ENCODE peak calls at places on chromosomes 13 and 19, in nine cellular contexts. P, N, A, M, X, W, S, I and B are unnamed samples. For H3K4me1, the result is how much of the 10 kb centered on the place peaks cover.

GRCh38 chr13:113845055-113845454 is 18.8 kb downstream of the GAS6 start:
- DNase-seq in P (peak), N (no peak), A (no peak), M (no peak), X (no peak), W (no peak), S (peak), I (no peak), B (no peak)

GRCh38 chr13:93217701-93218100 is 8.9 kb upstream of the GPC6 start:
- DNase-seq in P (no peak), N (no peak), A (no peak), M (no peak), X (no peak), W (no peak), S (no peak), I (no peak), B (no peak)

GRCh38 chr13:98254541-98254940 is 77.5 kb upstream of the RNF113B start:
- DNase-seq in P (no peak), N (no peak), A (no peak), M (no peak), X (no peak), W (no peak), S (no peak), I (no peak), B (no peak)

GRCh38 chr19:35442091-35442490 is 6.0 kb upstream of the FFAR2 start:
- DNase-seq in P (no peak), N (no peak), A (no peak), M (no peak), X (no peak), W (peak), S (no peak), I (no peak), B (no peak)

GRCh38 chr19:610071-610800 is 20.6 kb downstream of the HCN2 start:
- DNase-seq in P (no peak), N (no peak), A (no peak), M (no peak), X (no peak), W (no peak), S (no peak), I (peak), B (no peak)

GRCh38 chr19:2412449-2412848 is 14.9 kb downstream of the TIMM13 start:
- DNase-seq in P (no peak), N (no peak), A (no peak), M (no peak), X (no peak), W (no peak), S (no peak), I (no peak), B (no peak)

GRCh38 chr13:113560645-113561416 is 23.7 kb upstream of the TFDP1 start:
- DNase-seq in P (no peak), N (no peak), A (no peak), M (no peak), X (no peak), W (no peak), S (peak), I (peak), B (no peak)

GRCh38 chr13:83340170-83340569 is 542.1 kb downstream of the SLITRK1 start:
- DNase-seq in P (no peak), N (no peak), A (no peak), M (no peak), X (no peak), W (no peak), S (no peak), I (no peak), B (no peak)

GRCh38 chr13:41075034-41075433 is 13.7 kb downstream of the WBP4 start:
- DNase-seq in P (no peak), N (no peak), A (peak), M (peak), X (peak), W (no peak), S (no peak), I (no peak), B (no peak)

GRCh38 chr13:109974354-109974753 is 188.0 kb upstream of the IRS2 start:
- DNase-seq in P (no peak), N (no peak), A (no peak), M (no peak), X (no peak), W (no peak), S (no peak), I (no peak), B (no peak)

GRCh38 chr13:73608731-73609485 is 525.3 kb downstream of the KLF12 start:
- DNase-seq in P (no peak), N (no peak), A (no peak), M (no peak), X (no peak), W (no peak), S (no peak), I (no peak), B (no peak)

GRCh38 chr19:1856698-1857603 is 6.4 kb downstream of the KLF16 start:
- DNase-seq in P (peak), N (peak), A (peak), M (peak), X (peak), W (peak), S (peak), I (peak), B (peak)

GRCh38 chr13:102558029-102558428 is 38.8 kb upstream of the TPP2 start:
- DNase-seq in P (no peak), N (no peak), A (no peak), M (no peak), X (no peak), W (no peak), S (no peak), I (no peak), B (no peak)

GRCh38 chr19:13955662-13956364 is 3.5 kb downstream of the DCAF15 start:
- DNase-seq in P (no peak), N (peak), A (no peak), M (no peak), X (no peak), W (no peak), S (no peak), I (no peak), B (no peak)

GRCh38 chr19:42421591-42422031 is 5.6 kb downstream of the LIPE start:
- DNase-seq in P (no peak), N (peak), A (no peak), M (no peak), X (peak), W (peak), S (no peak), I (no peak), B (peak)

GRCh38 chr19:53057904-53058579 is 13.5 kb downstream of the ERVV-2 start:
- DNase-seq in P (peak), N (peak), A (no peak), M (peak), X (peak), W (no peak), S (no peak), I (peak), B (peak)

GRCh38 chr13:74573654-74574053 is 439.4 kb upstream of the KLF12 start:
- DNase-seq in P (peak), N (no peak), A (no peak), M (peak), X (no peak), W (peak), S (no peak), I (peak), B (peak)

GRCh38 chr19:1904385-1905070 is 671 bp upstream of the ADAT3 start:
- DNase-seq in P (no peak), N (peak), A (no peak), M (peak), X (peak), W (no peak), S (peak), I (no peak), B (no peak)

GRCh38 chr19:16628984-16629691 is 1.1 kb upstream of the MED26 start:
- DNase-seq in P (peak), N (peak), A (no peak), M (no peak), X (no peak), W (peak), S (no peak), I (peak), B (no peak)

GRCh38 chr19:58522709-58523108 is 3.1 kb upstream of the ZBTB45 start:
- DNase-seq in P (no peak), N (no peak), A (no peak), M (no peak), X (no peak), W (no peak), S (no peak), I (no peak), B (no peak)

GRCh38 chr13:62482351-62482750 is 1066.7 kb upstream of the PCDH20 start:
- DNase-seq in P (no peak), N (no peak), A (no peak), M (no peak), X (peak), W (no peak), S (no peak), I (no peak), B (no peak)

GRCh38 chr19:33558846-33559245 is 37.3 kb upstream of the PEPD start:
- DNase-seq in P (no peak), N (no peak), A (no peak), M (no peak), X (no peak), W (no peak), S (peak), I (no peak), B (no peak)

GRCh38 chr13:61700663-61701062 is 285.0 kb upstream of the PCDH20 start:
- DNase-seq in P (no peak), N (no peak), A (no peak), M (no peak), X (no peak), W (no peak), S (no peak), I (no peak), B (no peak)

GRCh38 chr19:3407556-3408516 is 41.5 kb downstream of the NFIC start:
- DNase-seq in P (peak), N (peak), A (no peak), M (no peak), X (no peak), W (peak), S (no peak), I (peak), B (peak)

GRCh38 chr13:41029629-41030028 is 10.5 kb upstream of the ELF1 start:
- DNase-seq in P (no peak), N (no peak), A (no peak), M (peak), X (peak), W (no peak), S (no peak), I (no peak), B (no peak)

GRCh38 chr19:459724-460511 is 915 bp downstream of the SHC2 start:
- DNase-seq in P (peak), N (peak), A (peak), M (peak), X (peak), W (peak), S (peak), I (peak), B (peak)

GRCh38 chr13:65133094-65133493 is 2097.0 kb downstream of the PCDH9 start:
- DNase-seq in P (no peak), N (no peak), A (no peak), M (peak), X (peak), W (no peak), S (no peak), I (no peak), B (no peak)

GRCh38 chr13:101429733-101430132 is 13.4 kb upstream of the NALCN start:
- DNase-seq in P (no peak), N (no peak), A (no peak), M (no peak), X (no peak), W (no peak), S (no peak), I (no peak), B (no peak)

GRCh38 chr13:40192516-40193257 is 473.8 kb downstream of the FOXO1 start:
- DNase-seq in P (no peak), N (peak), A (no peak), M (no peak), X (no peak), W (no peak), S (no peak), I (no peak), B (no peak)

GRCh38 chr19:7371001-7371400 is 22.3 kb downstream of the ARHGEF18 start:
- DNase-seq in P (no peak), N (no peak), A (no peak), M (no peak), X (no peak), W (no peak), S (no peak), I (no peak), B (no peak)

GRCh38 chr13:23497186-23497585 is 63.7 kb upstream of the SACS start:
- DNase-seq in P (no peak), N (no peak), A (no peak), M (no peak), X (no peak), W (no peak), S (no peak), I (no peak), B (no peak)
- TF ChIP-seq CTCF in P (no peak), N (no peak), A (no peak), M (no peak), X (no peak), W (no peak), S (no peak), I (no peak), B (no peak)

GRCh38 chr13:46385946-46386345 is 1.1 kb downstream of the RUBCNL start:
- DNase-seq in P (no peak), N (no peak), A (no peak), M (peak), X (no peak), W (no peak), S (no peak), I (no peak), B (no peak)
- H3K4me3 ChIP-seq in P (peak), N (peak), A (no peak), M (peak), X (no peak), W (peak), S (peak), I (peak), B (no peak)

DNA sequence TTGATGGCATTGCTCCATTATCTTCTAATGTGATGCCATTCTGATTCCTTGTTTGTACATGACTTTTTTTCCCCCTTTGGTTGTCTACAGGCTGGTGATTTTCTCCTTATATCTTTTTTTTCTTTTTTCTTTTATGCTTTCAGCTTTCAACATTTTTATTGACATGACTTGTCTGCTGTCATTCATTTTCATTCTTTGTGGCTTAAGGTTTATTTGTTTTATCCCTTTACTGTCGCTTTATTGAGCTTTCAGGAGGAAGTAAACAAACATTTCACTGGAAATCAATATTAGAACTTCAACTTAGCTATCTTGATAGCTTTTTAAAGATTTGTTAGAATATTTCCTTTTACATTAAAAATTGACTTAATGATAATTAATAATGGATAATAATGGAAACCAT is 9.7 kb downstream of the ITM2B start:
- DNase-seq in P (no peak), N (no peak), A (no peak), M (no peak), X (no peak), W (no peak), S (no peak), I (no peak), B (no peak)
- H3K4me1 ChIP-seq in P (half or more), N (under half), A (half or more), M (under half), X (under half), W (under half), S (under half), I (under half), B (under half)

GRCh38 chr19:15238639-15239155 is 6.4 kb upstream of the EPHX3 start:
- DNase-seq in P (no peak), N (no peak), A (no peak), M (no peak), X (no peak), W (no peak), S (no peak), I (no peak), B (peak)
- TF ChIP-seq CTCF in P (peak), N (peak), A (no peak), M (no peak), X (no peak), W (no peak), S (no peak), I (no peak), B (no peak)

GRCh38 chr13:60165391-60166099 is 1.8 kb upstream of the DIAPH3 start:
- DNase-seq in P (no peak), N (no peak), A (no peak), M (no peak), X (no peak), W (no peak), S (no peak), I (no peak), B (no peak)
- H3K4me3 ChIP-seq in P (peak), N (peak), A (no peak), M (peak), X (no peak), W (no peak), S (no peak), I (no peak), B (no peak)

GRCh38 chr19:40600086-40600917 is 867 bp upstream of the LTBP4 start:
- DNase-seq in P (peak), N (peak), A (no peak), M (peak), X (no peak), W (peak), S (no peak), I (no peak), B (peak)
- H3K4me1 ChIP-seq in P (half or more), N (under half), A (half or more), M (under half), X (under half), W (under half), S (under half), I (under half), B (half or more)

DNA sequence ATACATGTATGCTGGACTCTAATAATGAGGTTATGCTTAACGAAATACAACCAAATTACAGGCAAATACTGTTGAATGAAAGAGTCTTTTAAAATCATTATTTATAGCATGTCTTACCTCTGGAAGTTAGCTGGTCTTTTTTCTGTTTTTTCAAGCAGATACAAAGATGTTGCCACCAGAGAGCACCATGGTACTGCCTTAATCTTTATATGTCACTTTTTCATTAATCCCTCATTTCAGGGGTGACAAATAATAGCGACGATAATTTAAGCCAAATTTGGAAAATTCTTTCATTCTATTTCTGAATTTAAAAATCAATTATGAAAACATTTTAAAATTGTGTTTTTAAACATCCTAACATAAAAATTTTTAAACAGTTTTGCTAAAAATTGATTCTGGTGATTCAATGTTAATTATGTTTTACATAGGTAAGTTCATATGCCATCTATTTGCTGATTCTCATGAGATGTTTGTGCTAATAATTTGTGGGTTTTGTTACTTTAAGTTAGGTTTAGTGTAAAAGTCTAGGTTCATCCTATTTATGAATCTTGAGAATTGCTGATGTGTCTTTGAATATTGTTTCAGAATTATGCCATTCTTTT is 379.3 kb upstream of the SGCG start:
- DNase-seq in P (no peak), N (no peak), A (no peak), M (peak), X (no peak), W (no peak), S (no peak), I (peak), B (no peak)
- TF ChIP-seq CTCF in P (peak), N (no peak), A (no peak), M (peak), X (peak), W (peak), S (peak), I (peak), B (peak)

GRCh38 chr19:18328340-18329034 is 5.6 kb upstream of the LSM4 start:
- DNase-seq in P (peak), N (peak), A (peak), M (peak), X (peak), W (peak), S (peak), I (peak), B (peak)
- H3K4me3 ChIP-seq in P (peak), N (peak), A (peak), M (peak), X (peak), W (peak), S (peak), I (no peak), B (no peak)

DNA sequence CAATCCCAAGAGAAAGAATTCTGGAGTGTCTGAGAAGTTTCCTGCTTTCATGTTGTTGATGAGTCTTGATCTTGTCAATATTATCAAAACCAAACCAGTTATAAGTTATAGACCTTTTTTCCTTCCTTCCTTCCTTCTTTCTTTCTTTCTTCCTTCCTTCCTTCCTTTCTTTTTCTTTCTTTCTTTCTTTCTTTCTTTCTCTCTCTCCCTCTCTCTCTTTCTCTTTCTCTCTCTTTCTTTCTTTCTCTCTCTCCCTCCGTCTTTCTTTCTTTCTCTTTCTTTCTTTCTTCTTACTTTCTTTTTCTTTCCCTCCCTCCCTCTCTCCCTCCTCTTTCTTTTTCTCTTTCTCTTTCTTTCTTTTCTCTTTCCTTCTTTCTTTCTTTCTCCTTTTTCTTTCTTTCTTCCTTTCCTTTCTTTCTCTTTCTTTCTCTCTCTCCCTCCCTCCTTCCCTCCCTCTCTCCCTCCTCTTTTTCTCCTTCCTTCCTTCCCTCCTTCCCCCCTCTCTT is at the start of gene OR7G3:
- DNase-seq in P (no peak), N (no peak), A (no peak), M (no peak), X (no peak), W (no peak), S (no peak), I (no peak), B (no peak)
- H3K4me1 ChIP-seq in P (under half), N (under half), A (under half), M (under half), X (under half), W (under half), S (under half), I (under half), B (under half)